ENCODE peak calls at places on chromosomes 16 and 17, in six cellular contexts. D is RWPE1, V is hepatocyte, H is left ventricle myocardium inferior, A is HL-60, P is coronary artery. X is an unnamed sample.

GRCh38 chr17:40175928-40176327 is 1.3 kb upstream of the RAPGEFL1 start:
- DNase-seq in P (no peak), V (no peak), H (no peak), D (no peak), A (no peak), X (no peak)

GRCh38 chr17:4934173-4934979 is 2.3 kb downstream of the GP1BA start:
- DNase-seq in P (no peak), D (no peak), H (no peak), V (peak), A (peak), X (no peak)

GRCh38 chr17:81941484-81942166 is 4.5 kb upstream of the PYCR1 start:
- DNase-seq in A (no peak), V (no peak), H (peak), D (no peak), P (no peak), X (no peak)

GRCh38 chr16:85235988-85236831 is 123.9 kb upstream of the CIBAR2 start:
- DNase-seq in V (no peak), P (no peak), D (no peak), H (peak), A (no peak), X (peak)

GRCh38 chr16:81606039-81606438 is 161.4 kb downstream of the CMIP start:
- DNase-seq in H (no peak), D (no peak), V (no peak), P (no peak), A (no peak), X (no peak)

GRCh38 chr16:88871349-88871702 is 4.9 kb upstream of the PABPN1L start:
- DNase-seq in D (no peak), H (no peak), P (no peak), V (no peak), A (no peak), X (no peak)

GRCh38 chr17:34892864-34893263 is 68.4 kb downstream of the CCT6B start:
- DNase-seq in H (no peak), A (peak), V (peak), P (no peak), D (peak), X (no peak)

GRCh38 chr16:50841081-50841886 is 99.4 kb downstream of the CYLD start:
- DNase-seq in P (no peak), V (no peak), H (no peak), A (peak), D (no peak), X (no peak)

GRCh38 chr16:85690469-85691064 is 1.8 kb upstream of the GINS2 start:
- DNase-seq in A (no peak), D (no peak), P (no peak), V (peak), H (no peak), X (no peak)

GRCh38 chr17:67181825-67182224 is 63.2 kb downstream of the HELZ start:
- DNase-seq in D (no peak), H (no peak), V (no peak), A (no peak), P (no peak), X (no peak)

GRCh38 chr17:35786941-35787432 is 8.5 kb downstream of the MMP28 start:
- DNase-seq in P (no peak), A (no peak), D (no peak), V (peak), H (no peak), X (peak)

GRCh38 chr16:19463468-19464315 is 46.0 kb downstream of the TMC5 start:
- DNase-seq in P (no peak), H (no peak), V (peak), A (no peak), D (peak), X (no peak)

GRCh38 chr16:64440005-64440404 is 681.9 kb downstream of the CDH11 start:
- DNase-seq in P (no peak), V (no peak), D (no peak), A (no peak), H (no peak), X (no peak)

GRCh38 chr16:12092347-12092882 is 115.9 kb downstream of the SNX29 start:
- DNase-seq in H (no peak), P (no peak), A (no peak), V (no peak), D (no peak), X (peak)

GRCh38 chr17:9982159-9982558 is 77.1 kb upstream of the RCVRN start:
- DNase-seq in V (peak), D (peak), A (peak), H (no peak), P (no peak), X (no peak)

GRCh38 chr17:75970011-75970523 is 8.9 kb downstream of the ACOX1 start:
- DNase-seq in H (no peak), V (no peak), D (no peak), P (no peak), A (peak), X (no peak)

GRCh38 chr17:9217151-9218067 is 196.1 kb downstream of the NTN1 start:
- DNase-seq in H (no peak), A (no peak), P (no peak), D (peak), V (peak), X (no peak)

GRCh38 chr17:2982854-2983636 is 80.4 kb downstream of the OR1D5 start:
- DNase-seq in D (peak), P (peak), A (peak), V (peak), H (peak), X (peak)

GRCh38 chr17:3792481-3792880 is 8.5 kb downstream of the ITGAE start:
- DNase-seq in D (no peak), V (no peak), H (no peak), P (no peak), A (no peak), X (no peak)

GRCh38 chr16:79651363-79651762 is 50.8 kb upstream of the MAF start:
- DNase-seq in D (peak), A (no peak), P (peak), H (peak), V (peak), X (peak)

GRCh38 chr17:65219124-65219523 is 82.0 kb downstream of the RGS9 start:
- DNase-seq in D (no peak), V (no peak), P (no peak), A (no peak), H (no peak), X (no peak)

GRCh38 chr17:9959377-9959981 is 54.4 kb upstream of the RCVRN start:
- DNase-seq in H (no peak), D (peak), P (no peak), V (peak), A (peak), X (no peak)

GRCh38 chr16:78310196-78310595 is 210.7 kb downstream of the WWOX start:
- DNase-seq in D (no peak), A (no peak), V (no peak), H (no peak), P (no peak), X (no peak)

GRCh38 chr17:67995568-67996191 is 589 bp downstream of the C17orf58 start:
- DNase-seq in A (no peak), D (peak), P (no peak), V (peak), H (peak), X (no peak)

GRCh38 chr17:4588862-4589625 is 4.7 kb downstream of the SMTNL2 start:
- DNase-seq in P (no peak), H (no peak), A (no peak), D (no peak), V (no peak), X (peak)

GRCh38 chr17:60908324-60908723 is 230.7 kb downstream of the BCAS3 start:
- DNase-seq in D (no peak), V (no peak), H (no peak), P (no peak), A (no peak), X (no peak)

GRCh38 chr17:63279498-63280230 is 166.4 kb downstream of the CYB561 start:
- DNase-seq in P (no peak), H (no peak), D (no peak), A (no peak), V (no peak), X (no peak)

GRCh38 chr17:32461853-32462617 is 17.7 kb downstream of the PSMD11 start:
- DNase-seq in D (peak), V (peak), P (no peak), A (peak), H (no peak), X (no peak)

GRCh38 chr17:7448461-7448860 is 3.6 kb downstream of the CHRNB1 start:
- DNase-seq in P (no peak), D (no peak), V (no peak), A (no peak), H (no peak), X (no peak)

GRCh38 chr17:35016369-35016768 is 36.1 kb downstream of the LIG3 start:
- DNase-seq in D (no peak), A (no peak), V (no peak), P (no peak), H (no peak), X (no peak)

GRCh38 chr17:67198131-67198530 is 46.9 kb downstream of the HELZ start:
- DNase-seq in D (no peak), V (no peak), P (no peak), A (no peak), H (no peak), X (no peak)

GRCh38 chr17:69757794-69758430 is 317.1 kb upstream of the KCNJ16 start:
- DNase-seq in H (no peak), A (peak), P (no peak), D (peak), V (no peak), X (no peak)

GRCh38 chr16:30680326-30680725 is 18.6 kb upstream of the SRCAP start:
- DNase-seq in P (no peak), H (no peak), D (no peak), A (no peak), V (no peak), X (no peak)

GRCh38 chr16:65788434-65789147 is 577.9 kb upstream of the CDH5 start:
- DNase-seq in V (no peak), P (no peak), A (no peak), D (no peak), H (no peak), X (no peak)

DNA sequence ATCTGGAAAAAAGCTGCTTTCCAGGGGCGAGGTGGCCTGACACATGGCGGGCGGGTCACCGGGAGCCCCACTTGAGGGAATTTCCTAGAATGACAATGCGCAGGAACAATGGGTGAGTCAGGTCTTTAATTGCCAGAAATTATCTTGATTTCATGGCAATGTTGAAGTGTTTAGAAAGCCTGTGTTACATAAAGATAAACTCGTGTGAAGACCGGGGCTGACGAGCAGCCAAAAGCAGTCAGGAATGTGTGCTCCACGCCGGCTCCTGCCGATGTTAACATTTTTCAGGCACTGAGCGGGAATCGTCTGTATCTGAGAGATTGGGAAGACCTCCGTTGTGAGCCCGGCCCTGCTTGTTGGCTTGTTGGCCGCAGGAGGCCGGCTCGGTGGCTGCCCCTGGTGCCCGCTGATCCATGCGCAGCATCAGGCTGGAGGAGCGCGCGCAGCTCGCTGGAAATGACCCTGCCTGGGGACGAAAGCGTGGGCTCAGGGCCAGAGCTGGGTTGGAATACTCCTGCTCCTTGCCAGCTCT is 353.1 kb downstream of the FOXL1 start:
- DNase-seq in P (peak), A (no peak), D (peak), V (peak), H (peak), X (peak)
- H3K27ac ChIP-seq in P (peak), A (no peak), D (peak), V (no peak), H (peak), X (peak)

GRCh38 chr17:62163847-62164246 is 98.8 kb upstream of the MED13 start:
- DNase-seq in H (no peak), A (no peak), P (no peak), D (no peak), V (peak), X (no peak)
- H3K27ac ChIP-seq in H (no peak), A (no peak), P (no peak), D (no peak), V (peak), X (no peak)

GRCh38 chr16:74101390-74101789 is 195.2 kb upstream of the PSMD7 start:
- DNase-seq in V (no peak), H (no peak), P (no peak), D (no peak), A (no peak), X (no peak)
- H3K27ac ChIP-seq in V (no peak), H (no peak), P (no peak), D (no peak), A (no peak), X (no peak)

DNA sequence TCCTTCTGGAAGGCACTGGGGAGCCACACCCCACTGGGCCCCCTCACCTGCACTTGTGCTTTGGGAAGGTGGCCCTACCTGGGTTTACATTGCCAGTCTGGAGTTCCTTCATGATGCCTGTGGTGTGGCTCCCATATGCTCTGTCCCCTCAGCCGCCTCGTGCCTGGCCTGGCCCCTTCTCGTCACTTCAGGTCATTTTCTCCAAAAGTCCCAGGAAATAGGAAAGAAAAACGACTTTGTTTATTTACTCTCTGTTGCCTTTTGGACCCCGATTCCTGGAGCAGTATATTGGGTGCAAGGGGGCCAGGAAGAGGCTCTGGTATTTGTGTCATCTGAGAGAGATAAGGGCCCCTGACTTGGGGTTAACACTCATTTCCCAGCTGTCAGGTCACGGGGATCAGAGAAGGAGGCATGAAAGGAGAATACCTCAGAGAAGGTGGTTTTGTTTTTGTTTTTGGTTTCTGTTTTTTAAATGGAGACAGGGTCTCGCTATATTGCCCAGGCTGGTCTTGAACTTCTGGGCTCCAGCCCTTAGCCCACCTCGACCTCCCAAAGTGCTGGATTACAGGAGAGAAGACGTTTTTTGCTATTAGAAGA is 4.7 kb downstream of the SOCS3 start:
- DNase-seq in P (no peak), D (no peak), V (no peak), H (no peak), A (no peak), X (no peak)
- H3K27ac ChIP-seq in P (peak), D (peak), V (peak), H (peak), A (no peak), X (peak)

GRCh38 chr17:45046536-45047125 is 4.8 kb downstream of the DCAKD start:
- DNase-seq in P (no peak), H (no peak), D (no peak), A (no peak), V (no peak), X (no peak)
- H3K27ac ChIP-seq in P (no peak), H (no peak), D (peak), A (no peak), V (no peak), X (no peak)

DNA sequence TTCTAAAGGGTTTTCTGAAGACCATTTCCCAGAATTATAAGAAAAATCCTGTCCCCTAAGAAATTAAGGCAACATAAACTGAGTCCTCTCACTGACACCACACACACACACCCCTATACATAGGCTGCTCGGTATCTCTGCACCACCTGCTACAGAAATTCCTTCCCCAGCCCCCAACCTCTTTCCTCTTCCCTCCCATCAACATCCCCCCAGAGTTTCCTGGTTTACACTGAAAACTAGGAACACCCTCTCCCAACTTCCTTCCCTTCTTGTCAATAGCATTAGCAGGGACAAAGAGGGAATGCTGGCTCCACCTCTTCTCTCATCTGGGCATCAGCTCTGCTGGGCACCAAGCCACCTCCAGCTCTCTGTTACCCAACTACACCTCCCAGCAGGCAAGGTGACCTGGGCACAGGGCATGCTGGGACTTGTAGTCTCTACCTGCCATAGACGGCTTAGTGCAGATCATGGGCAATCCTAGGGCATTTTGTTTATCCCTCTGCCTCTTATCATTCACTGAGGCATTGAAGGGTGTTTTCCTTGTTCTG is 15.7 kb downstream of the CAVIN1 start:
- DNase-seq in H (peak), P (peak), D (peak), V (peak), A (peak), X (peak)
- H3K27ac ChIP-seq in H (peak), P (peak), D (peak), V (no peak), A (no peak), X (peak)

GRCh38 chr16:69691980-69692911 is 34.1 kb downstream of the NQO1 start:
- DNase-seq in D (no peak), P (no peak), H (no peak), A (no peak), V (peak), X (no peak)
- H3K27ac ChIP-seq in D (no peak), P (no peak), H (no peak), A (no peak), V (peak), X (no peak)

GRCh38 chr16:87715231-87715630 is 50.6 kb downstream of the KLHDC4 start:
- DNase-seq in V (no peak), A (no peak), H (no peak), D (no peak), P (no peak), X (no peak)
- H3K27ac ChIP-seq in V (no peak), A (no peak), H (no peak), D (no peak), P (no peak), X (no peak)

X was measured in tibial artery.